ENCODE peak calls at places on chromosomes 13 and 19, in four cellular contexts. U, N, B and V are unnamed samples.

GRCh38 chr19:33385956-33386355 is 12.4 kb downstream of the CEBPG start:
- DNase-seq in U (no peak), N (no peak), B (no peak), V (no peak)

GRCh38 chr13:59424661-59425060 is 739.1 kb downstream of the DIAPH3 start:
- DNase-seq in U (peak), N (no peak), B (no peak), V (no peak)

GRCh38 chr13:106088094-106088493 is 447.4 kb downstream of the EFNB2 start:
- DNase-seq in U (peak), N (no peak), B (no peak), V (no peak)

GRCh38 chr13:48412881-48413351 is at the start of gene LPAR6:
- DNase-seq in U (peak), N (no peak), B (no peak), V (no peak)

GRCh38 chr13:20313896-20314295 is 81.8 kb upstream of the GJB6 start:
- DNase-seq in U (no peak), N (no peak), B (no peak), V (no peak)

GRCh38 chr19:15584541-15585115 is 30.4 kb upstream of the CYP4F8 start:
- DNase-seq in U (peak), N (no peak), B (peak), V (peak)

GRCh38 chr19:56837004-56837403 is 3.5 kb downstream of the PEG3 start:
- DNase-seq in U (no peak), N (no peak), B (no peak), V (no peak)

GRCh38 chr13:34462843-34463242 is 479.2 kb upstream of the NBEA start:
- DNase-seq in U (peak), N (no peak), B (no peak), V (peak)

GRCh38 chr19:2123682-2124387 is 27.1 kb downstream of the IZUMO4 start:
- DNase-seq in U (no peak), N (no peak), B (no peak), V (no peak)

GRCh38 chr13:113157929-113158747 is at the start of gene PROZ:
- DNase-seq in U (no peak), N (no peak), B (no peak), V (no peak)

DNA sequence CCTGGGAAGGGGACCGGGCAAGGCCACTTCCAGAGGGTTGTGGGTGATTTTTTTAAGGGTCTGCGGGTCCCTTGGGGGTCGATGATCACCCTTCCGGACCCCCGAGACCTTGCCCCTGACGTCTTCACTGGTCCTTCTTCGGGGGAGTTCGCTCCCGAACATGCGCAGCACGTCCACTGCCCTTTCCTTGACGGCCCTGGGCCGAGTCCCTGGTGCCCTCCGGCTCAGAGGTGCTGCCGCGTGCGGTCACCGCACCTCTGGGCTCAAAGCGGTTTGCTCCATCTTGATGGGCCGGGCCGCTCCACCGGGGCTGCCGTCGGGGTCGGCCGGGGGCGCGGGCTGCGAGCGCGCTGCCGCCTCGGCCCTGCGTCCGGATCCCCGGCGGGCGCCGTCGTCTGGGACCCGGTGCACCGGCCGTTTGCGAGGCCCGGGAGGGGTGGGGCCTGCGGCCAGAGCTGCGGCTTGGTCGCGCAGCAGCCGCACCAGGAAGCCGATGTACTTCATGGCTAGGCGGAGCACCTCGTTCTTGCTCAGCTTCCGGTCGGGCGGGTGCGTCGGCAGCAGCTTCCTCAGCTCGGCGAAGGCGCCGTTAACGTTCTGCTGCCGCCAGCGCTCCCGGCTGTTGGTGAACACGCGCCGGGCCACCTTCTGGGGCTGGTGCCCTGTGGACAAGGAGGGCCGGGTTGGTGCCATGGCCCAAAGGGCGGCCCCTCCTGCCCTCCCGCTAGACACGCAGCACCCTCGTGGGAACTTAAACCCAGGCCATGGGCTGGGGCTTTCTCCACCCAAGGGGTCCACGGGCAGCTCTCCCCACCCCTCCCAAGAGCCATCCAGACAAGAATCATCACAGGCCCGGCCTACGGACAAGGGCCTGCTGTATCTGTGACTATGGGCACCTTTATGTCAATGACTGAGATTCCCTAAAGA is 3.3 kb downstream of the LYL1 start:
- DNase-seq in U (no peak), N (no peak), B (peak), V (no peak)
- TF ChIP-seq CEBPB in U (no peak), N (no peak), B (no peak), V (no peak)

GRCh38 chr19:49924004-49924880 is 4.8 kb upstream of the ATF5 start:
- DNase-seq in U (no peak), N (peak), B (no peak), V (no peak)
- TF ChIP-seq RAD21 in U (no peak), N (peak), B (peak), V (no peak)

DNA sequence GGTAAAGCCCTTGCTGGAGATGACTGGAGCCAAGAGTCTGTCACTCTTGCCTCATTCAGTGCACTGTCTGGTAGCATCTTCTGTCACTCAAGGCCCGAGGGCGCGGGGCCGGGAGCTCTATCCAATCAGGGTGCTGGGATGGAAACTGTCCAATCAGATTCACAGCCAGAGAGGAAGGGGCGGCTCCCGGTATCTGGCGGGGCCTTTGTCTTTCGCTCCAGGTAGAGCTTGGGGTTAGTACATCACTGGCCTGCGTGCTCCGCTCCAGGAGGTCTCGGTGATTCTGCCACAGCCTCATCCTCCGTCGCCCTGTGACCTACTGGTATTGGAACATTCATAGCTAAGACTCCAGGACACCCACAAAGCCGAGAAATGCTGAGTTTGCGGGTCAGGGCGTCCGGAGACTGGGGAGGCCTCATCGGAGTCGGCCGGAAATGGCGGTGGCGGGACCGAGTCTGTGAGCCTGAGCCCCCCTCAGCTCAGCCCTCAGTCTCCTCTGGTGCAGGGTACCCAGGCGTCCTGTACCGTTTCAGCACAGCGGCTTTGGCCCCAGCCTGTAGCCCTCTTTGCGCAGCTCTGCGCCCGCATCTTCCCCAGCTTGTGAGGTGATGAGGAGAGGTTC is 20.6 kb upstream of the ZNF430 start:
- DNase-seq in U (peak), N (peak), B (peak), V (no peak)
- H2AFZ ChIP-seq in U (peak), N (peak), B (peak), V (no peak)

GRCh38 chr13:62879071-62879470 is 1463.4 kb upstream of the PCDH20 start:
- DNase-seq in U (peak), N (no peak), B (no peak), V (no peak)
- TF ChIP-seq CEBPB in U (no peak), N (no peak), B (no peak), V (no peak)

GRCh38 chr19:778910-779653 is 18.2 kb upstream of the PTBP1 start:
- DNase-seq in U (peak), N (no peak), B (no peak), V (no peak)
- TF ChIP-seq RAD21 in U (no peak), N (no peak), B (no peak), V (no peak)

GRCh38 chr19:30070198-30070969 is 128.3 kb downstream of the URI1 start:
- DNase-seq in U (no peak), N (no peak), B (no peak), V (no peak)
- H2AFZ ChIP-seq in U (no peak), N (no peak), B (no peak), V (no peak)